ENCODE peak calls at places on chromosomes 5 and 9, in four cellular contexts. P, U, N and O are unnamed samples.
A peak's percentile ranks its signal among the peaks of the same experiment; 100 is the strongest.

GRCh38 chr5:61084658-61085057 is 77.6 kb downstream of the SMIM15 start:
- DNase-seq in P (no peak), U (no peak), N (no peak), O (no peak)

GRCh38 chr9:123798203-123798602 is 131.7 kb downstream of the DENND1A start:
- DNase-seq in P (no peak), U (no peak), N (no peak), O (no peak)

GRCh38 chr5:150656191-150657132 is 4.6 kb upstream of the MYOZ3 start:
- DNase-seq in P (no peak), U (peak; percentile 92), N (peak; percentile 80), O (peak; percentile 68)

GRCh38 chr9:272251-273213 is 57.9 kb downstream of the DOCK8 start:
- DNase-seq in P (no peak), U (no peak), N (peak; percentile 64), O (no peak)

GRCh38 chr5:146878471-146879172 is at the start of gene PPP2R2B:
- DNase-seq in P (no peak), U (peak; percentile 89), N (peak; percentile 1), O (peak; percentile 11)

GRCh38 chr9:101848485-101848919 is 110.1 kb upstream of the GRIN3A start:
- DNase-seq in P (no peak), U (no peak), N (no peak), O (no peak)

GRCh38 chr9:14962193-14962899 is 52.1 kb upstream of the FREM1 start:
- DNase-seq in P (no peak), U (no peak), N (no peak), O (peak; percentile 3)

GRCh38 chr9:120944434-120945125 is 18.0 kb upstream of the TRAF1 start:
- DNase-seq in P (no peak), U (no peak), N (no peak), O (no peak)

GRCh38 chr9:114372971-114373591 is 14.7 kb downstream of the AKNA start:
- DNase-seq in P (no peak), U (no peak), N (peak; percentile 76), O (no peak)

GRCh38 chr9:85081963-85082362 is 412.4 kb downstream of the NTRK2 start:
- DNase-seq in P (no peak), U (no peak), N (no peak), O (no peak)

GRCh38 chr9:123225995-123226394 is 42.4 kb downstream of the STRBP start:
- DNase-seq in P (peak; percentile 5), U (no peak), N (no peak), O (peak; percentile 34)

GRCh38 chr5:61496406-61497307 is 164.6 kb downstream of the ZSWIM6 start:
- DNase-seq in P (no peak), U (peak; percentile 82), N (no peak), O (peak; percentile 49)

GRCh38 chr9:73152445-73152844 is 780 bp downstream of the ANXA1 start:
- DNase-seq in P (no peak), U (no peak), N (no peak), O (peak; percentile 77)

GRCh38 chr5:113059232-113059805 is 82.7 kb downstream of the DCP2 start:
- DNase-seq in P (no peak), U (peak; percentile 60), N (no peak), O (peak; percentile 62)

GRCh38 chr9:127721391-127721821 is 5.5 kb downstream of the TTC16 start:
- DNase-seq in P (no peak), U (no peak), N (no peak), O (no peak)

GRCh38 chr9:116791314-116791713 is 104.2 kb downstream of the TRIM32 start:
- DNase-seq in P (no peak), U (no peak), N (no peak), O (no peak)

GRCh38 chr5:112862085-112862484 is 998 bp downstream of the SRP19 start:
- DNase-seq in P (no peak), U (peak; percentile 47), N (no peak), O (no peak)

GRCh38 chr9:130347931-130348330 is 82.4 kb downstream of the HMCN2 start:
- DNase-seq in P (no peak), U (peak; percentile 51), N (no peak), O (no peak)

GRCh38 chr5:150553402-150553801 is 45.5 kb downstream of the NDST1 start:
- DNase-seq in P (no peak), U (no peak), N (no peak), O (no peak)

GRCh38 chr9:72978724-72979123 is 25.9 kb upstream of the ALDH1A1 start:
- DNase-seq in P (no peak), U (no peak), N (no peak), O (peak; percentile 36)

GRCh38 chr5:156934450-156935211 is 28.4 kb downstream of the TIMD4 start:
- DNase-seq in P (no peak), U (peak; percentile 55), N (peak; percentile 46), O (no peak)

GRCh38 chr9:135612981-135613910 is 26.1 kb downstream of the GLT6D1 start:
- DNase-seq in P (no peak), U (no peak), N (no peak), O (no peak)

GRCh38 chr9:132201780-132202703 is 40.2 kb downstream of the NTNG2 start:
- DNase-seq in P (no peak), U (peak; percentile 40), N (no peak), O (no peak)

GRCh38 chr9:98132806-98133631 is 14.0 kb upstream of the TRIM14 start:
- DNase-seq in P (no peak), U (peak; percentile 77), N (no peak), O (no peak)

GRCh38 chr9:135610290-135611141 is 28.8 kb downstream of the GLT6D1 start:
- DNase-seq in P (no peak), U (no peak), N (no peak), O (no peak)

GRCh38 chr5:110262754-110263153 is 463.7 kb downstream of the TMEM232 start:
- DNase-seq in P (no peak), U (no peak), N (no peak), O (no peak)

GRCh38 chr9:24832307-24832706 is 286.6 kb upstream of the IZUMO3 start:
- DNase-seq in P (no peak), U (peak; percentile 36), N (no peak), O (no peak)

GRCh38 chr9:69981686-69982450 is 61.8 kb upstream of the MAMDC2 start:
- DNase-seq in P (no peak), U (peak; percentile 7), N (no peak), O (peak; percentile 54)

GRCh38 chr9:95515272-95516113 is 1.3 kb downstream of the PTCH1 start:
- DNase-seq in P (no peak), U (peak; percentile 83), N (no peak), O (no peak)

GRCh38 chr5:139651502-139651862 is 3.3 kb downstream of the CXXC5 start:
- DNase-seq in P (no peak), U (peak; percentile 34), N (no peak), O (peak; percentile 20)

GRCh38 chr5:1079486-1079885 is 32.4 kb downstream of the SLC12A7 start:
- DNase-seq in P (no peak), U (no peak), N (no peak), O (no peak)

GRCh38 chr5:103929310-103930003 is 366.9 kb upstream of the NUDT12 start:
- DNase-seq in P (no peak), U (no peak), N (no peak), O (no peak)

GRCh38 chr5:172805736-172806255 is 28.3 kb upstream of the ERGIC1 start:
- DNase-seq in P (no peak), U (no peak), N (no peak), O (no peak)

GRCh38 chr5:148873690-148874485 is 47.5 kb downstream of the ADRB2 start:
- DNase-seq in P (no peak), U (no peak), N (no peak), O (no peak)

GRCh38 chr5:8843766-8844165 is 702.1 kb downstream of the SEMA5A start:
- DNase-seq in P (no peak), U (peak; percentile 30), N (no peak), O (peak; percentile 83)

GRCh38 chr5:8842906-8843590 is 702.8 kb downstream of the SEMA5A start:
- DNase-seq in P (no peak), U (peak; percentile 37), N (no peak), O (peak; percentile 57)

GRCh38 chr5:8839361-8840055 is 706.4 kb downstream of the SEMA5A start:
- DNase-seq in P (no peak), U (no peak), N (no peak), O (no peak)

GRCh38 chr5:8844206-8844605 is 701.7 kb downstream of the SEMA5A start:
- DNase-seq in P (no peak), U (no peak), N (no peak), O (no peak)

GRCh38 chr5:8840237-8840636 is 705.6 kb downstream of the SEMA5A start:
- DNase-seq in P (no peak), U (peak; percentile 15), N (no peak), O (no peak)
- H3K4me3 ChIP-seq in P (no peak overlapping the region), U (no peak overlapping the region), N (no peak overlapping the region), O (no peak overlapping the region)

GRCh38 chr5:58459276-58459859 is 518 bp downstream of the PLK2 start:
- DNase-seq in P (no peak), U (peak; percentile 73), N (peak; percentile 5), O (peak; percentile 67)

GRCh38 chr5:58462154-58462553 is 2.3 kb upstream of the PLK2 start:
- DNase-seq in P (peak; percentile 62), U (no peak), N (no peak), O (peak; percentile 60)

GRCh38 chr5:58462623-58463230 is 2.8 kb upstream of the PLK2 start:
- DNase-seq in P (no peak), U (peak; percentile 34), N (peak; percentile 25), O (peak; percentile 79)

GRCh38 chr5:58459860-58460726 is at the start of gene PLK2:
- DNase-seq in P (peak; percentile 81), U (peak; percentile 85), N (peak; percentile 87), O (peak; percentile 99)

DNA sequence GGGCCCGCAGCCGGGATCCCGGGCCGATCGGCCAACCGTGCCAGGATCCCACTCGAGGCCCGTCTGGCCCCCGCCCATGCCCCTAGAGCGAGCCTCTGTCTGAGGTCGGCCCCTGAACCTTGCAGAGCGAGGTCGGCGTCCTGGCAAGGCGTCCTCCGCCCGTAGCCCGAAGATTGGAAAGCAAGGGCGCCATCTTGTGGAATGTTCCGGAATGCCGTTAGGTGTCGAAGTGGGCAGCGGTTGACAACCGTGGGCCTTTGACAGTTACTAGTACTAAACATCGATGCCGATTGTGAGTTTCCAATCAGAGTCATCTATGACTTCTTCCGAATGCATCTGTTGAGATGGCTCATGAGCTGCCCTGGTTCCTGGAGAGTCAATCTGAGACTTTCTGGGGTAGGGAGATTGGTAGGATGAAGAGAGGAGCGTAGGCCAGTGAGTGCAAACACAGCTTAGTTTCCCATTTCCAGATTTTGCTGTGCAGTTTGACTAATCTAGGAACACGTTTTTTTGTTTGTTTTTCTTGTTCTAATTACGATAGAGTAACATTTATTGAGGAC is 921 bp upstream of the PLK2 start:
- DNase-seq in P (no peak), U (peak; percentile 94), N (peak; percentile 87), O (peak; percentile 92)
- H3K4me3 ChIP-seq in P (peak overlapping the region; percentile 100), U (peak overlapping the region; percentile 63), N (peak overlapping the region; percentile 81), O (peak overlapping the region; percentile 89)

GRCh38 chr5:80192507-80193241 is 63.2 kb downstream of the SERINC5 start:
- DNase-seq in P (no peak), U (peak; percentile 39), N (no peak), O (peak; percentile 47)
- H3K4me3 ChIP-seq in P (no peak overlapping the region), U (peak overlapping the region; percentile 8), N (peak overlapping the region; percentile 34), O (no peak overlapping the region)

GRCh38 chr9:137619240-137620090 is 660 bp downstream of the EHMT1 start:
- DNase-seq in P (no peak), U (peak; percentile 74), N (no peak), O (peak; percentile 59)

GRCh38 chr9:137618105-137619067 is at the start of gene EHMT1:
- DNase-seq in P (no peak), U (peak; percentile 96), N (peak; percentile 92), O (peak; percentile 88)

GRCh38 chr9:137621131-137621757 is 2.4 kb downstream of the EHMT1 start:
- DNase-seq in P (no peak), U (no peak), N (no peak), O (peak; percentile 35)

GRCh38 chr9:137615387-137615871 is 3.4 kb upstream of the EHMT1 start:
- DNase-seq in P (no peak), U (no peak), N (no peak), O (no peak)

GRCh38 chr9:137620581-137620980 is 1.8 kb downstream of the EHMT1 start:
- DNase-seq in P (no peak), U (no peak), N (no peak), O (no peak)
- H3K4me3 ChIP-seq in P (no peak overlapping the region), U (peak overlapping the region; percentile 100), N (no peak overlapping the region), O (no peak overlapping the region)